ENCODE peak calls at places on chromosome 1, in ten cellular contexts. D is mesendoderm, O is gastrocnemius medialis, U is small intestine, T is tibial nerve, P is SJSA1, Q is upper lobe of right lung, H is MG63, W is heart left ventricle, I is colonic mucosa. G is an unnamed sample. For H3K36me3, the result is how much of the 10 kb centered on the place peaks cover.

GRCh38 chr1:68047659-68048026 is 2.8 kb downstream of the DIRAS3 start:
- DNase-seq in D (no peak), O (no peak), U (no peak), T (no peak), P (no peak), Q (no peak), H (no peak), W (no peak), I (no peak), G (no peak)

GRCh38 chr1:54256756-54257155 is 56.8 kb downstream of the MRPL37 start:
- DNase-seq in D (no peak), O (no peak), U (peak), T (no peak), P (no peak), Q (no peak), H (no peak), W (no peak), I (no peak), G (no peak)

GRCh38 chr1:33400153-33400552 is 30.7 kb downstream of the PHC2 start:
- DNase-seq in D (no peak), O (no peak), U (no peak), T (no peak), P (no peak), Q (no peak), H (no peak), W (no peak), I (no peak), G (no peak)

GRCh38 chr1:18400347-18401102 is 80.2 kb upstream of the KLHDC7A start:
- DNase-seq in D (no peak), O (no peak), U (no peak), T (no peak), P (no peak), Q (no peak), H (no peak), W (no peak), I (peak), G (no peak)

GRCh38 chr1:18546026-18546425 is 65.3 kb downstream of the KLHDC7A start:
- DNase-seq in D (no peak), O (no peak), U (peak), T (no peak), P (no peak), Q (no peak), H (no peak), W (no peak), I (peak), G (no peak)

GRCh38 chr1:245654460-245655050 is 499.8 kb downstream of the KIF26B start:
- DNase-seq in D (peak), O (no peak), U (no peak), T (no peak), P (no peak), Q (no peak), H (no peak), W (no peak), I (no peak), G (no peak)

GRCh38 chr1:207672525-207673130 is 27.7 kb downstream of the CR1L start:
- DNase-seq in D (peak), O (no peak), U (peak), T (no peak), P (no peak), Q (no peak), H (peak), W (no peak), I (peak), G (no peak)

GRCh38 chr1:27161594-27161993 is 6.7 kb upstream of the SLC9A1 start:
- DNase-seq in D (no peak), O (no peak), U (peak), T (no peak), P (no peak), Q (no peak), H (no peak), W (no peak), I (peak), G (no peak)

GRCh38 chr1:75785320-75785963 is 614 bp upstream of the RABGGTB start:
- DNase-seq in D (no peak), O (no peak), U (no peak), T (no peak), P (no peak), Q (no peak), H (no peak), W (no peak), I (no peak), G (no peak)

GRCh38 chr1:19889656-19890055 is 7.5 kb downstream of the OTUD3 start:
- DNase-seq in D (no peak), O (no peak), U (no peak), T (no peak), P (no peak), Q (no peak), H (no peak), W (no peak), I (no peak), G (no peak)
- H3K36me3 ChIP-seq in D (under half), O (under half), U (under half), T (under half), P (half or more), Q (under half), H (half or more), W (under half), I (under half), G (under half)

GRCh38 chr1:154847891-154848290 is 22.2 kb downstream of the KCNN3 start:
- DNase-seq in D (no peak), O (no peak), U (no peak), T (no peak), P (no peak), Q (no peak), H (no peak), W (peak), I (no peak), G (no peak)
- H3K4me3 ChIP-seq in D (no peak), O (no peak), U (no peak), T (no peak), P (no peak), Q (no peak), H (no peak), W (no peak), I (no peak), G (no peak)

GRCh38 chr1:247209306-247209900 is 37.6 kb upstream of the ZNF124 start:
- DNase-seq in D (peak), O (no peak), U (no peak), T (no peak), P (no peak), Q (no peak), H (no peak), W (no peak), I (no peak), G (no peak)

GRCh38 chr1:247210062-247210385 is 38.2 kb upstream of the ZNF124 start:
- DNase-seq in D (no peak), O (no peak), U (no peak), T (no peak), P (no peak), Q (no peak), H (no peak), W (no peak), I (no peak), G (no peak)

GRCh38 chr1:247204177-247204647 is 32.4 kb upstream of the ZNF124 start:
- DNase-seq in D (peak), O (no peak), U (no peak), T (no peak), P (no peak), Q (no peak), H (no peak), W (no peak), I (no peak), G (no peak)
- H3K36me3 ChIP-seq in D (under half), O (under half), U (under half), T (half or more), P (half or more), Q (under half), H (half or more), W (under half), I (under half), G (under half)

DNA sequence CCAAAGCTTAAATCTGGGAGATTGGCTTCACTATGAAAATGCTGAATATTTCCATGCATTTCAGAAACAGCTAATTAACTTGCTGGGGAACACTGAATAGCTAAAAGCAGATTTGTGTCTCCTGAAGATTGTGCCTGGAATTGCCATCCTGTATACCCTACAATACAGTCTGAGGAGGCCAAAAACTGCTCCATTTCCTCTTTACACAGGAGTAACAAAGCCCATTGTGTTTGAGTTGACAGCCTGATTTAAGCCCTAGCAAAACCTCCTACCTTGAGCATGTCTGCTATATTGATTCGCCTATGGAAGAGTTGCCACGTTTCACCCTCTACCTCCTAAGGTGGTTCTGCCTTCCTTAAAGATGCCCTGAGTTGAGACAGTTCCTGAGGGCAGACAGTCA is 1.5 kb upstream of the PIK3R3 start:
- DNase-seq in D (no peak), O (no peak), U (no peak), T (no peak), P (no peak), Q (no peak), H (no peak), W (no peak), I (no peak), G (no peak)
- H3K4me3 ChIP-seq in D (no peak), O (peak), U (no peak), T (no peak), P (peak), Q (peak), H (peak), W (no peak), I (no peak), G (no peak)

GRCh38 chr1:229655781-229656180 is 29.7 kb downstream of the URB2 start:
- DNase-seq in D (no peak), O (no peak), U (no peak), T (no peak), P (peak), Q (no peak), H (no peak), W (no peak), I (no peak), G (no peak)
- H3K36me3 ChIP-seq in D (under half), O (half or more), U (under half), T (half or more), P (half or more), Q (half or more), H (half or more), W (under half), I (under half), G (under half)

DNA sequence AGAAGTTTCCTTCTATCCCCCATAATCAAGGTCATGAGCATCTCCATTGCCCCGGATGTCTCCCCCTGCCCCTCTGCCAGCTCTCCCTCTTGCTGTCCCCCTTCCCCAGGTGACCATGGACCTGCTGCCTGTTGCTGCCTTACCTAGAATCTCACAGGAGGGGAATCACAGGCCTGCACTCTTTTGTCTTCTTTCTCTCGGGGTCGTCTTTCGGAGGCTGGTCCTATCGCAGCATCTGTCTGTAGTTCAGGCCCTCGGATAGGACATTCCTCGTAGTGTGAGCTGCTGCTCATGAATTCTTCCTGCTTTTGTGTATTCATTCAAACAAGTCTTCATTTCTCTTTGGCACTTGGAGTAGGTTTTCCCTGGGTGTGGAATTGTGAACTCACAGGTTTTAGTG is 39.9 kb upstream of the ACTRT2 start:
- DNase-seq in D (peak), O (no peak), U (no peak), T (no peak), P (peak), Q (peak), H (no peak), W (no peak), I (no peak), G (no peak)
- H3K4me3 ChIP-seq in D (no peak), O (no peak), U (no peak), T (no peak), P (no peak), Q (no peak), H (no peak), W (no peak), I (no peak), G (no peak)

GRCh38 chr1:170716835-170717429 is 53.0 kb downstream of the PRRX1 start:
- DNase-seq in D (no peak), O (no peak), U (no peak), T (no peak), P (no peak), Q (no peak), H (no peak), W (no peak), I (no peak), G (no peak)
- H3K36me3 ChIP-seq in D (under half), O (under half), U (under half), T (under half), P (under half), Q (under half), H (under half), W (under half), I (under half), G (under half)

DNA sequence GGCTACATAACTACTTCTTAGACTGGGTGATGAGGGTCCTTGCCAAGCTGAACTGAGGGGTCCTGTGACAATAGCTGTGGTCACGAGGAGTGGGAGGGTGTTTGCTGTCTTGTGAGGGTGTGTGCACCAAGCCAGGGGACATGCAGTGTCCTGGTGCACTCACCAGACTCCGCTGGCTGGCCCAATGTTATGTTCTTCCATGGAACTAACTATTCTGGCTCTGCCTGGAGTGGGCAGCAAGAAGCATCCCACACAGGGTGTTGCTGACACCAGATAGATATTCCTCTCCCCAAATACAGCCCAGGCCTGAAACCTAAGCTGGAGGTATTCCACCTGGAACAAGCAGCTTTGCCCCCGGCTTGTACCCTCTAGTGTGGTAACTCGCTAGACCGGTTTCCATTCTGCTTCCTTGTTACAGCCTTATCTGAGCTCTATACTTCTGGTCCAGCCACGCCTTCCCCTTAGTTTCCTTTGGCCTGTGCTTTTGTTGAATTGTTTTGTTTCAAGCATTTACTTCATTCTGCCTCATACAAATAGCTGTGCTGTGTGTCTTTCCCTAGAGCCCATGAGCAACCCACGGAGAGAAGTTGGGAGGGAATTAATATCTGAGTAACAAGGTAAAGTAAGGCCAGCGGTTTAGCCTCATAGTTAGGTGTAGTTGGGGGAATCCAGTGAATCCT is 14.7 kb upstream of the LY9 start:
- DNase-seq in D (no peak), O (no peak), U (peak), T (no peak), P (no peak), Q (no peak), H (no peak), W (no peak), I (peak), G (no peak)
- H3K4me3 ChIP-seq in D (no peak), O (no peak), U (no peak), T (no peak), P (no peak), Q (no peak), H (no peak), W (no peak), I (no peak), G (no peak)

GRCh38 chr1:96756789-96757188 is 35.2 kb downstream of the PTBP2 start:
- DNase-seq in D (no peak), O (no peak), U (no peak), T (no peak), P (no peak), Q (no peak), H (no peak), W (no peak), I (no peak), G (no peak)
- H3K36me3 ChIP-seq in D (under half), O (under half), U (under half), T (under half), P (half or more), Q (under half), H (half or more), W (under half), I (under half), G (under half)

G was measured in BJ.